ENCODE peak calls at places on chromosomes 11 and 22, in ten cellular contexts. O is mesenchymal stem cell; W is stimulated activated CD4-positive, alpha-beta T cell treated with anti-CD3 and anti-CD28 coated beads, Interleukin-4, amount 100 ng/mL, for 48 hours; U is GM20000; G is endothelial cell; P is NCI-H2081; A is fibroblast of lung; R is mammary epithelial cell; Q is NCI-H1417; Y is A673. L is an unnamed sample.

GRCh38 chr22:42862045-42862734 is 5.1 kb upstream of the ARFGAP3 start:
- DNase-seq in O (peak; percentile 71), W (no peak), U (no peak), G (no peak), P (no peak), A (peak; percentile 89), R (peak; percentile 60), Q (no peak), Y (no peak), L (peak; percentile 89)

GRCh38 chr11:27211370-27212127 is 151.5 kb downstream of the CCDC34 start:
- DNase-seq in O (no peak), W (no peak), U (no peak), G (no peak), P (no peak), A (no peak), R (no peak), Q (peak; percentile 8), Y (no peak), L (no peak)

GRCh38 chr11:47326198-47326597 is 26.3 kb downstream of the MYBPC3 start:
- DNase-seq in O (no peak), W (no peak), U (no peak), G (no peak), P (no peak), A (no peak), R (no peak), Q (no peak), Y (no peak), L (no peak)

GRCh38 chr11:118699508-118700220 is 20.2 kb upstream of the TREH start:
- DNase-seq in O (no peak), W (no peak), U (no peak), G (no peak), P (no peak), A (no peak), R (no peak), Q (no peak), Y (no peak), L (no peak)

GRCh38 chr22:44748524-44748923 is 3.9 kb upstream of the ARHGAP8 start:
- DNase-seq in O (no peak), W (no peak), U (no peak), G (no peak), P (no peak), A (no peak), R (no peak), Q (no peak), Y (no peak), L (no peak)

GRCh38 chr22:40487663-40488249 is 117.4 kb downstream of the SGSM3 start:
- DNase-seq in O (no peak), W (no peak), U (no peak), G (no peak), P (peak; percentile 23), A (peak; percentile 40), R (no peak), Q (peak; percentile 36), Y (peak; percentile 62), L (no peak)

GRCh38 chr11:16839821-16840220 is 101.4 kb downstream of the C11orf58 start:
- DNase-seq in O (no peak), W (no peak), U (no peak), G (no peak), P (no peak), A (no peak), R (peak; percentile 27), Q (no peak), Y (peak; percentile 61), L (no peak)

GRCh38 chr11:60251485-60252207 is 8.7 kb upstream of the MS4A4E start:
- DNase-seq in O (peak; percentile 37), W (no peak), U (peak; percentile 38), G (no peak), P (peak; percentile 48), A (no peak), R (peak; percentile 34), Q (peak; percentile 64), Y (peak; percentile 32), L (no peak)

GRCh38 chr22:46574993-46575914 is 37.8 kb upstream of the CELSR1 start:
- DNase-seq in O (peak; percentile 50), W (no peak), U (no peak), G (peak; percentile 64), P (peak; percentile 6), A (no peak), R (peak; percentile 33), Q (peak; percentile 51), Y (no peak), L (no peak)

GRCh38 chr22:19568337-19569311 is 44.4 kb upstream of the CLDN5 start:
- DNase-seq in O (peak; percentile 47), W (no peak), U (no peak), G (no peak), P (peak; percentile 12), A (peak; percentile 87), R (peak; percentile 91), Q (no peak), Y (no peak), L (peak; percentile 80)

GRCh38 chr11:118287006-118287405 is 17.5 kb upstream of the CD3E start:
- DNase-seq in O (no peak), W (no peak), U (no peak), G (no peak), P (no peak), A (peak; percentile 32), R (peak; percentile 68), Q (no peak), Y (no peak), L (peak; percentile 26)

GRCh38 chr11:8671242-8671641 is 11.2 kb downstream of the TRIM66 start:
- DNase-seq in O (peak; percentile 83), W (no peak), U (no peak), G (peak; percentile 15), P (peak; percentile 80), A (peak; percentile 96), R (peak; percentile 91), Q (peak; percentile 10), Y (peak; percentile 97), L (peak; percentile 93)

GRCh38 chr11:87463486-87464102 is 425.9 kb downstream of the TMEM135 start:
- DNase-seq in O (no peak), W (no peak), U (peak; percentile 18), G (no peak), P (peak; percentile 47), A (peak; percentile 29), R (peak; percentile 54), Q (peak; percentile 82), Y (peak; percentile 49), L (no peak)

GRCh38 chr11:14127679-14128078 is 165.2 kb downstream of the SPON1 start:
- DNase-seq in O (no peak), W (no peak), U (no peak), G (no peak), P (no peak), A (no peak), R (no peak), Q (no peak), Y (no peak), L (no peak)

GRCh38 chr11:67545280-67545679 is 22.0 kb upstream of the CABP2 start:
- DNase-seq in O (no peak), W (no peak), U (no peak), G (no peak), P (no peak), A (no peak), R (no peak), Q (no peak), Y (peak; percentile 46), L (no peak)